ENCODE peak calls at places on chromosome 11, in five cellular contexts. K is T-helper 1 cell, W is coronary artery, Q is epithelial cell of esophagus, F is fibroblast of lung. S is an unnamed sample.

GRCh38 chr11:26323837-26324236 is 8.1 kb upstream of the ANO3 start:
- DNase-seq in F (no peak), Q (no peak), W (no peak), K (no peak), S (no peak)

GRCh38 chr11:30960387-30960992 is 374.3 kb upstream of the MPPED2 start:
- DNase-seq in Q (peak), W (no peak), F (peak), K (no peak), S (no peak)

GRCh38 chr11:48880021-48880441 is 103.7 kb downstream of the TRIM51G start:
- DNase-seq in F (no peak), K (no peak), Q (no peak), W (peak), S (no peak)

GRCh38 chr11:5922749-5923426 is 19.2 kb upstream of the OR56A3 start:
- DNase-seq in W (no peak), F (no peak), Q (peak), K (no peak), S (no peak)

GRCh38 chr11:70503878-70504240 is 105.5 kb downstream of the CTTN start:
- DNase-seq in F (no peak), W (no peak), K (no peak), Q (no peak), S (no peak)

GRCh38 chr11:39668640-39669039 is 1790.8 kb downstream of the LRRC4C start:
- DNase-seq in W (no peak), Q (no peak), K (no peak), F (no peak), S (no peak)

GRCh38 chr11:117950999-117951961 is 22.1 kb upstream of the TMPRSS13 start:
- DNase-seq in W (no peak), K (no peak), Q (no peak), F (no peak), S (no peak)

GRCh38 chr11:117300773-117301172 is 9.6 kb downstream of the BACE1-AS start:
- DNase-seq in W (no peak), K (no peak), F (no peak), Q (no peak), S (no peak)

GRCh38 chr11:8258771-8259170 is 4.9 kb downstream of the LMO1 start:
- DNase-seq in K (no peak), Q (peak), W (peak), F (peak), S (no peak)